ENCODE peak calls at places on chromosomes 13 and 19, in five cellular contexts. J is CD8-positive, alpha-beta T cell; T is GM12865; D is upper lobe of left lung; M is astrocyte of the spinal cord. O is an unnamed sample.

GRCh38 chr13:26548251-26548765 is 9.2 kb upstream of the WASF3 start:
- DNase-seq in D (no peak), M (no peak), T (no peak), J (no peak), O (no peak)

GRCh38 chr13:55199132-55199531 is 1941.6 kb upstream of the PRR20A start:
- DNase-seq in M (no peak), T (no peak), J (no peak), D (no peak), O (no peak)

GRCh38 chr13:77616027-77616426 is 80.5 kb downstream of the SCEL start:
- DNase-seq in J (no peak), M (no peak), D (no peak), T (no peak), O (no peak)

GRCh38 chr13:56347014-56347413 is 793.7 kb upstream of the PRR20A start:
- DNase-seq in J (no peak), M (no peak), T (no peak), D (no peak), O (no peak)

GRCh38 chr19:3108775-3109174 is 14.6 kb downstream of the GNA11 start:
- DNase-seq in M (peak), D (peak), J (peak), T (peak), O (peak)

GRCh38 chr13:90709329-90709728 is 638.2 kb upstream of the MIR17HG start:
- DNase-seq in J (no peak), T (no peak), D (no peak), M (no peak), O (no peak)

GRCh38 chr19:13729859-13730258 is 34.5 kb upstream of the MRI1 start:
- DNase-seq in T (no peak), M (peak), J (no peak), D (no peak), O (no peak)

GRCh38 chr19:55452381-55453325 is 8.8 kb downstream of the ISOC2 start:
- DNase-seq in M (peak), J (peak), D (no peak), T (peak), O (peak)

GRCh38 chr19:8109890-8110662 is 39.3 kb downstream of the FBN3 start:
- DNase-seq in M (no peak), J (no peak), D (no peak), T (no peak), O (no peak)

GRCh38 chr19:35162471-35163326 is 8.2 kb downstream of the FXYD5 start:
- DNase-seq in D (no peak), J (no peak), T (no peak), M (peak), O (no peak)

GRCh38 chr19:42697884-42698283 is 42.4 kb downstream of the PSG3 start:
- DNase-seq in J (no peak), D (no peak), M (no peak), T (no peak), O (no peak)

GRCh38 chr13:62167650-62168172 is 752.1 kb upstream of the PCDH20 start:
- DNase-seq in M (no peak), T (no peak), J (no peak), D (no peak), O (no peak)

GRCh38 chr19:37963190-37963947 is 56.4 kb downstream of the SIPA1L3 start:
- DNase-seq in T (no peak), D (no peak), J (no peak), M (peak), O (peak)

GRCh38 chr19:12872941-12873890 is 8.0 kb downstream of the DNASE2 start:
- DNase-seq in D (peak), J (peak), M (peak), T (peak), O (peak)

GRCh38 chr13:48682452-48682851 is 28.7 kb downstream of the CYSLTR2 start:
- DNase-seq in M (no peak), T (no peak), J (no peak), D (no peak), O (no peak)

GRCh38 chr19:44212865-44213346 is 574 bp downstream of the ZNF227 start:
- DNase-seq in T (peak), D (no peak), J (no peak), M (peak), O (peak)

GRCh38 chr19:6078068-6078467 is 32.2 kb downstream of the RFX2 start:
- DNase-seq in D (no peak), J (no peak), M (no peak), T (no peak), O (no peak)

GRCh38 chr13:93244141-93244917 is 17.7 kb downstream of the GPC6 start:
- DNase-seq in M (peak), J (no peak), D (no peak), T (no peak), O (peak)

GRCh38 chr13:33446821-33447481 is 161.4 kb upstream of the STARD13 start:
- DNase-seq in J (no peak), D (peak), T (no peak), M (no peak), O (no peak)

GRCh38 chr19:35320285-35320706 is 8.7 kb upstream of the CD22 start:
- DNase-seq in T (no peak), D (peak), J (no peak), M (no peak), O (no peak)

GRCh38 chr19:7159105-7159933 is 89.8 kb downstream of the ZNF557 start:
- DNase-seq in M (peak), D (peak), J (no peak), T (no peak), O (peak)

GRCh38 chr19:38849746-38850230 is at the start of gene HNRNPL:
- DNase-seq in J (no peak), T (no peak), D (peak), M (no peak), O (no peak)

GRCh38 chr13:99086149-99086868 is 108.4 kb upstream of the DOCK9 start:
- DNase-seq in M (peak), J (peak), T (peak), D (peak), O (peak)

GRCh38 chr13:34031629-34032028 is 213.7 kb downstream of the RFC3 start:
- DNase-seq in J (no peak), D (no peak), M (no peak), T (no peak), O (no peak)

GRCh38 chr19:7874080-7874856 is at the start of gene PRR36:
- DNase-seq in M (no peak), T (no peak), D (peak), J (no peak), O (no peak)

GRCh38 chr13:51644649-51645048 is 60.4 kb downstream of the WDFY2 start:
- DNase-seq in M (peak), D (no peak), J (no peak), T (peak), O (peak)

GRCh38 chr19:35002037-35002535 is 2.0 kb downstream of the GRAMD1A start:
- DNase-seq in D (no peak), J (no peak), T (no peak), M (no peak), O (no peak)

GRCh38 chr13:99191336-99191899 is 9.2 kb upstream of the UBAC2 start:
- DNase-seq in T (no peak), J (no peak), M (no peak), D (no peak), O (no peak)

GRCh38 chr19:35451278-35452096 is 3.4 kb downstream of the FFAR2 start:
- DNase-seq in D (no peak), J (peak), M (no peak), T (peak), O (no peak)

GRCh38 chr13:26605845-26606244 is 48.4 kb downstream of the WASF3 start:
- DNase-seq in T (peak), J (no peak), D (no peak), M (no peak), O (no peak)

GRCh38 chr19:49858591-49858985 is 7.6 kb downstream of the PTOV1 start:
- DNase-seq in J (no peak), T (no peak), D (no peak), M (no peak), O (no peak)

GRCh38 chr19:55112781-55113569 is 4.5 kb downstream of the PPP1R12C start:
- DNase-seq in D (peak), M (no peak), J (no peak), T (peak), O (no peak)

GRCh38 chr13:42996584-42996983 is 4.5 kb upstream of the EPSTI1 start:
- DNase-seq in M (peak), D (no peak), J (no peak), T (peak), O (peak)

GRCh38 chr19:36141039-36141914 is 1.4 kb downstream of the CAPNS1 start:
- DNase-seq in J (peak), D (peak), T (peak), M (peak), O (peak)

GRCh38 chr13:67155898-67156717 is 74.0 kb downstream of the PCDH9 start:
- DNase-seq in T (no peak), J (no peak), D (no peak), M (no peak), O (no peak)

GRCh38 chr19:54415208-54415900 is at the start of gene TTYH1:
- DNase-seq in D (no peak), T (no peak), J (peak), M (no peak), O (no peak)

GRCh38 chr13:32663660-32664059 is 77.4 kb downstream of the PDS5B start:
- DNase-seq in T (no peak), M (no peak), D (no peak), J (no peak), O (no peak)

GRCh38 chr19:40249201-40249600 is 22.7 kb upstream of the CCNP start:
- DNase-seq in M (no peak), D (no peak), J (no peak), T (no peak), O (no peak)

GRCh38 chr13:98512774-98513327 is 64.1 kb downstream of the STK24 start:
- DNase-seq in T (no peak), J (no peak), M (no peak), D (no peak), O (no peak)

GRCh38 chr19:29663861-29664752 is 1.2 kb upstream of the PLEKHF1 start:
- DNase-seq in M (peak), T (no peak), J (no peak), D (peak), O (no peak)

GRCh38 chr19:46650445-46650844 is 10.5 kb downstream of the DACT3 start:
- DNase-seq in M (no peak), T (no peak), D (no peak), J (no peak), O (no peak)
- H3K4me3 ChIP-seq in M (no peak), T (no peak), D (no peak), J (no peak), O (no peak)

DNA sequence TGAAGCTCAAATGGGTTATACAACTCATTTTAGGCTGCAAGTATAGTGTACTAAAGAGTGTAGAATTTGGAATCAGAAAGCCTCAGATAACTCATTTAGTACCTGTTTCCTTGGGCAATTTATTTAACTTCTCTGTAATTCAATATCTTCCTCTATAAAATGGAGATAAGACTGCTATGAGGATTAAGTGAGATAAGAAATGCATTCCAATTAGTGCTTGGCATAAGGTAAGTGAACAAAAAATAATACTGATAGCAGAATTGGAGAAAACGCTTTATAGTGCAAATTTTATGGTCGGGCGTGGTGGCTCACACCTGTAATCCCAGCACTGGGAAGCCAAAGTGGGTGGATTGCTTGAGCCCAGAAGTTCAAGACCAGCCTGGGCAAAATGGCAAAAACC is 25.0 kb downstream of the DACH1 start:
- DNase-seq in J (no peak), T (no peak), M (no peak), D (no peak), O (no peak)
- TF ChIP-seq CTCF in J (no peak), T (no peak), M (no peak), D (no peak), O (no peak)

GRCh38 chr13:112712451-112712881 is 22.6 kb downstream of the ATP11A start:
- DNase-seq in J (no peak), M (no peak), D (no peak), T (no peak), O (no peak)

GRCh38 chr13:112709825-112710783 is 20.3 kb downstream of the ATP11A start:
- DNase-seq in D (peak), J (no peak), M (no peak), T (no peak), O (no peak)

GRCh38 chr13:112711528-112712265 is 21.9 kb downstream of the ATP11A start:
- DNase-seq in D (peak), T (peak), J (no peak), M (peak), O (peak)

GRCh38 chr13:112708560-112709240 is 18.9 kb downstream of the ATP11A start:
- DNase-seq in J (no peak), M (no peak), D (peak), T (no peak), O (no peak)

DNA sequence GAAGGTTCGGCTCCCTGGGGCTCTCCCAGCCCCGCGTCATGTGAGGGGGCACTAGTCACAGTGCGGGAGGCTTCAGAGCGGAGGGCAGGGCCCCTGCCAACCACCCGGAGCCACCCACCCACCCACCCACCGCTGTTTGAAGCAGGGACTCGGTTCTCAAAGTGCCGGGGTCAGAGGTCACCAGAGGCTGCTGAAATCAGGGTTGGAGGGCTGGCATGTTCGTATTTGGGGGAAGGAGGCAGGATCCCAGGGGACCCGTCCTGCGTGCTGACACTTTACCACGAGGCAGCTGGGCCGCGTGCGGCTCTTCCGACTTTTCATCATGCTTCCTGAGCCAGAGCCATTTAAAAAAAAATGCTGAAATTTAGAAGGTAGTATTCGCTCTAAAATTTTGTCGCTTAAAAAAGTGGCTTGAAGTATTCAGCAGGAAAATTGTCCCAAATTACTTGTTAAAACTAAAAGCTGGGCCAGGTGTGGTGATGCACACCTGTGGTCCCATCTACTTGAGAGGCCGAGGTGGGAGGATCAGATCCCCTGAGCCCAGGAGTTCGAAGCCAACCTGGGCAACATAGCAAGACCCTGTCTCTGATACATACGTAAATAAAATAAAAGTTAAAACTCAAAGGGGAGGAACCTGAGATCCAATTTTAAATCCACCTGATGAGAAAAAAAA is 21.2 kb downstream of the ATP11A start:
- DNase-seq in M (no peak), D (peak), J (no peak), T (no peak), O (no peak)
- H3K4me3 ChIP-seq in M (no peak), D (no peak), J (no peak), T (no peak), O (peak)

DNA sequence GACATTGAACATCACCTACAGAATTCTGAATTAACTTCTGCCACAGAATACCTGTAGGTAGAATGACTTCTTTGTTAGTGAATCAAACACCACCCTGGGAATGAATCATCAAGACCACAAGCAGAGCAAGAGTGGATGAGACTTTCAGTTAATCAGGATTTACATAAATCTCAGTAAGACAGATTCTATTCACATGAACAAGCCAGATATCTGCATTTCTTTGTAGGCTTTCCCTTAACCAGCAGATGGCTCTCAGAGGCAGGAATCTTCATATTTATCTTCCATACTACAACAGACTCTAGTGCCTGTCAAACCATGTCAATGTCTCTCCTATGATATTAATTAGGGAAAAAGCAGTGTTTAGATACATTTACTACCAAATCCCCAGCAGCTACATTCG is 412.1 kb downstream of the KLF12 start:
- DNase-seq in D (no peak), J (no peak), M (peak), T (peak), O (peak)
- TF ChIP-seq CTCF in D (no peak), J (peak), M (peak), T (peak), O (peak)

GRCh38 chr13:109163052-109163413 is 533.6 kb downstream of the MYO16 start:
- DNase-seq in J (no peak), D (no peak), T (no peak), M (no peak), O (no peak)
- H3K4me3 ChIP-seq in J (no peak), D (no peak), T (peak), M (no peak), O (no peak)

GRCh38 chr19:18603255-18603957 is 3.2 kb downstream of the CRLF1 start:
- DNase-seq in D (no peak), T (peak), J (no peak), M (peak), O (peak)
- TF ChIP-seq CTCF in D (no peak), T (peak), J (no peak), M (peak), O (peak)

GRCh38 chr19:48113190-48113917 is 2.7 kb upstream of the PLA2G4C start:
- DNase-seq in J (no peak), D (no peak), M (peak), T (no peak), O (peak)

GRCh38 chr19:48110350-48110966 is at the start of gene PLA2G4C:
- DNase-seq in D (peak), M (peak), J (peak), T (peak), O (peak)

GRCh38 chr19:48108997-48109782 is 1.4 kb downstream of the PLA2G4C start:
- DNase-seq in M (no peak), D (no peak), J (no peak), T (no peak), O (no peak)

GRCh38 chr19:48111280-48111679 is 663 bp upstream of the PLA2G4C start:
- DNase-seq in M (no peak), D (no peak), T (no peak), J (no peak), O (no peak)
- H3K4me3 ChIP-seq in M (no peak), D (no peak), T (no peak), J (no peak), O (no peak)

GRCh38 chr19:30686252-30686762 is 314.1 kb downstream of the ZNF536 start:
- DNase-seq in J (no peak), D (no peak), T (no peak), M (peak), O (peak)
- TF ChIP-seq CTCF in J (no peak), D (no peak), T (no peak), M (peak), O (peak)

O was measured in cardiac fibroblast.